ENCODE peak calls at places on chromosomes 16 and 17, in five cellular contexts. O, V, Q, G and P are unnamed samples.

GRCh38 chr17:72297326-72298115 is 176.7 kb downstream of the SOX9 start:
- DNase-seq in O (peak), V (no peak), Q (peak), G (no peak), P (peak)

GRCh38 chr17:70168044-70168978 is 1.0 kb upstream of the KCNJ2 start:
- DNase-seq in O (peak), V (no peak), Q (peak), G (peak), P (peak)

GRCh38 chr16:72247821-72248253 is 75.9 kb upstream of the PMFBP1 start:
- DNase-seq in O (no peak), V (no peak), Q (peak), G (no peak), P (peak)

GRCh38 chr16:69747115-69747514 is 7.6 kb downstream of the NOB1 start:
- DNase-seq in O (no peak), V (no peak), Q (no peak), G (no peak), P (no peak)

GRCh38 chr17:40602445-40603443 is 37.5 kb upstream of the CCR7 start:
- DNase-seq in O (no peak), V (peak), Q (no peak), G (no peak), P (no peak)

GRCh38 chr16:64892843-64893242 is 229.0 kb downstream of the CDH11 start:
- DNase-seq in O (peak), V (no peak), Q (peak), G (no peak), P (peak)

GRCh38 chr17:66580178-66580577 is 254.7 kb upstream of the CACNG5 start:
- DNase-seq in O (peak), V (no peak), Q (peak), G (no peak), P (peak)

GRCh38 chr17:70544307-70544706 is 375.0 kb downstream of the KCNJ2 start:
- DNase-seq in O (no peak), V (no peak), Q (no peak), G (no peak), P (no peak)

GRCh38 chr17:38738007-38738662 is 8.0 kb downstream of the CISD3 start:
- DNase-seq in O (no peak), V (no peak), Q (no peak), G (no peak), P (no peak)

GRCh38 chr17:57600092-57600491 is 145.0 kb downstream of the CCDC182 start:
- DNase-seq in O (no peak), V (no peak), Q (no peak), G (no peak), P (no peak)

GRCh38 chr17:61294777-61295176 is 104.9 kb upstream of the TBX2 start:
- DNase-seq in O (peak), V (no peak), Q (peak), G (no peak), P (peak)

GRCh38 chr17:39513915-39514314 is 52.6 kb downstream of the CDK12 start:
- DNase-seq in O (no peak), V (no peak), Q (no peak), G (no peak), P (no peak)

GRCh38 chr16:72211085-72211484 is 39.1 kb upstream of the PMFBP1 start:
- DNase-seq in O (no peak), V (no peak), Q (no peak), G (no peak), P (no peak)

GRCh38 chr17:66469890-66470289 is 167.5 kb downstream of the PRKCA start:
- DNase-seq in O (no peak), V (no peak), Q (peak), G (no peak), P (no peak)